ENCODE peak calls at places on chromosomes 2 and 18, in seven cellular contexts. V is NCI-H146; D is ureter; Z is neural crest cell; Q is HT1080; N is activated naive CD4-positive, alpha-beta T cell; B is Kasumi-1. I is an unnamed sample.

GRCh38 chr2:72669121-72669520 is 156.7 kb downstream of the EXOC6B start:
- DNase-seq in V (no peak), D (no peak), Z (no peak), Q (peak), N (no peak), B (no peak), I (peak)

GRCh38 chr2:46318579-46319460 is 21.6 kb downstream of the EPAS1 start:
- DNase-seq in V (no peak), D (no peak), Z (no peak), Q (no peak), N (no peak), B (no peak), I (no peak)

GRCh38 chr18:59881728-59882685 is 17.8 kb upstream of the PMAIP1 start:
- DNase-seq in V (peak), D (no peak), Z (no peak), Q (peak), N (no peak), B (peak), I (peak)

GRCh38 chr18:41265047-41265446 is 690.0 kb upstream of the PIK3C3 start:
- DNase-seq in V (no peak), D (no peak), Z (no peak), Q (no peak), N (no peak), B (no peak), I (no peak)

GRCh38 chr2:163713534-163714311 is 22.1 kb downstream of the FIGN start:
- DNase-seq in V (no peak), D (no peak), Z (no peak), Q (no peak), N (no peak), B (no peak), I (no peak)

GRCh38 chr18:10707294-10707693 is 181.5 kb downstream of the NAPG start:
- DNase-seq in V (no peak), D (no peak), Z (no peak), Q (no peak), N (no peak), B (no peak), I (no peak)

GRCh38 chr2:226693521-226693920 is 106.1 kb downstream of the IRS1 start:
- DNase-seq in V (no peak), D (no peak), Z (no peak), Q (no peak), N (no peak), B (peak), I (no peak)

GRCh38 chr2:153387203-153387602 is 91.4 kb downstream of the RPRM start:
- DNase-seq in V (no peak), D (no peak), Z (no peak), Q (no peak), N (no peak), B (no peak), I (no peak)

GRCh38 chr2:171923206-171923605 is 945 bp downstream of the HAT1 start:
- DNase-seq in V (no peak), D (no peak), Z (peak), Q (peak), N (no peak), B (peak), I (peak)

GRCh38 chr18:45569566-45569965 is 45.7 kb upstream of the SLC14A2 start:
- DNase-seq in V (no peak), D (no peak), Z (no peak), Q (no peak), N (no peak), B (no peak), I (no peak)

GRCh38 chr2:20213651-20214565 is 11.0 kb downstream of the SDC1 start:
- DNase-seq in V (no peak), D (peak), Z (no peak), Q (no peak), N (no peak), B (no peak), I (no peak)

GRCh38 chr18:54877076-54877475 is 48.8 kb downstream of the RAB27B start:
- DNase-seq in V (no peak), D (no peak), Z (no peak), Q (no peak), N (no peak), B (no peak), I (peak)

GRCh38 chr18:5196253-5197031 is 615 bp downstream of the AKAIN1 start:
- DNase-seq in V (peak), D (no peak), Z (peak), Q (no peak), N (no peak), B (no peak), I (no peak)

GRCh38 chr2:237590272-237591020 is at the start of gene RAB17:
- DNase-seq in V (peak), D (peak), Z (no peak), Q (peak), N (no peak), B (no peak), I (peak)

GRCh38 chr18:32753656-32754221 is 19.1 kb downstream of the KLHL14 start:
- DNase-seq in V (no peak), D (no peak), Z (no peak), Q (no peak), N (no peak), B (no peak), I (no peak)

GRCh38 chr18:35043207-35043606 is 2.0 kb downstream of the MAPRE2 start:
- DNase-seq in V (no peak), D (no peak), Z (no peak), Q (no peak), N (no peak), B (no peak), I (no peak)

GRCh38 chr2:195029804-195030654 is 627.0 kb upstream of the SLC39A10 start:
- DNase-seq in V (no peak), D (no peak), Z (no peak), Q (no peak), N (no peak), B (no peak), I (no peak)

GRCh38 chr18:9743200-9744016 is 35.3 kb downstream of the RAB31 start:
- DNase-seq in V (peak), D (peak), Z (no peak), Q (peak), N (no peak), B (peak), I (peak)

GRCh38 chr2:146927080-146927714 is 917.6 kb upstream of the ACVR2A start:
- DNase-seq in V (peak), D (peak), Z (peak), Q (peak), N (no peak), B (no peak), I (peak)

GRCh38 chr18:78773303-78773755 is 206.3 kb upstream of the SALL3 start:
- DNase-seq in V (no peak), D (no peak), Z (no peak), Q (no peak), N (no peak), B (no peak), I (no peak)

GRCh38 chr2:223612501-223612900 is 10.3 kb upstream of the SCG2 start:
- DNase-seq in V (no peak), D (no peak), Z (no peak), Q (no peak), N (no peak), B (no peak), I (no peak)

GRCh38 chr2:11757101-11757500 is 10.7 kb downstream of the LPIN1 start:
- DNase-seq in V (peak), D (no peak), Z (no peak), Q (no peak), N (no peak), B (no peak), I (peak)